ENCODE peak calls at places on chromosomes 3 and 15, in seven cellular contexts. L is GDM1; X is GM04504; D is central memory CD4-positive, alpha-beta T cell; V is NCI-H2081; E is activated CD4-positive, alpha-beta T cell treated with anti-CD3 and anti-CD28 coated beads, Interleukin-2, amount 10 ng/mL, durations not matched to agents 7 days and 5 days; R is CD8-positive, alpha-beta T cell. C is an unnamed sample.

GRCh38 chr3:153572654-153573053 is 410.6 kb downstream of the RAP2B start:
- DNase-seq in E (no peak), R (no peak), D (no peak), L (no peak), V (no peak), X (no peak), C (no peak)

GRCh38 chr15:100903191-100903590 is 16.0 kb upstream of the LRRK1 start:
- DNase-seq in X (no peak), R (no peak), L (no peak), D (no peak), E (no peak), V (no peak), C (no peak)

GRCh38 chr15:77944002-77944867 is 133.3 kb downstream of the TBC1D2B start:
- DNase-seq in E (peak), R (peak), V (no peak), L (no peak), X (peak), D (peak), C (peak)

GRCh38 chr3:12501360-12502020 is 17.2 kb downstream of the TSEN2 start:
- DNase-seq in V (no peak), X (peak), L (no peak), E (no peak), R (no peak), D (no peak), C (no peak)

GRCh38 chr15:39594056-39594763 is 13.3 kb downstream of the THBS1 start:
- DNase-seq in V (no peak), X (peak), L (no peak), D (peak), R (peak), E (no peak), C (peak)

GRCh38 chr15:63896336-63897115 is 62.8 kb upstream of the HERC1 start:
- DNase-seq in V (no peak), X (peak), L (peak), D (no peak), E (no peak), R (peak), C (no peak)

GRCh38 chr15:68699881-68700394 is 120.8 kb downstream of the ANP32A start:
- DNase-seq in E (no peak), X (no peak), L (no peak), V (no peak), R (no peak), D (no peak), C (no peak)

GRCh38 chr15:66390670-66391069 is 4.0 kb downstream of the MAP2K1 start:
- DNase-seq in E (peak), V (no peak), L (peak), R (peak), D (peak), X (no peak), C (no peak)

GRCh38 chr15:31399544-31400171 is 73.0 kb downstream of the KLF13 start:
- DNase-seq in V (no peak), R (no peak), L (no peak), E (peak), D (no peak), X (no peak), C (no peak)

GRCh38 chr3:62007036-62007435 is 366.3 kb downstream of the FEZF2 start:
- DNase-seq in D (no peak), R (no peak), L (no peak), E (no peak), X (peak), V (no peak), C (no peak)

GRCh38 chr3:126961191-126961790 is 21.6 kb upstream of the PLXNA1 start:
- DNase-seq in V (no peak), E (no peak), R (no peak), L (no peak), X (peak), D (no peak), C (no peak)

GRCh38 chr15:63778800-63779199 is 54.9 kb downstream of the HERC1 start:
- DNase-seq in L (no peak), D (no peak), R (no peak), V (no peak), X (no peak), E (no peak), C (no peak)

GRCh38 chr3:52537165-52537635 is 795 bp downstream of the UQCC5 start:
- DNase-seq in D (no peak), E (no peak), R (no peak), L (no peak), X (no peak), V (no peak), C (no peak)

GRCh38 chr3:58386966-58387365 is 46.7 kb downstream of the PDHB start:
- DNase-seq in X (peak), D (no peak), V (no peak), E (no peak), L (no peak), R (no peak), C (no peak)

C was measured in ACHN.